ENCODE peak calls at places on chromosomes 5 and 9, in seven cellular contexts. B, Q, R, U, T, M and D are unnamed samples.

GRCh38 chr5:76717222-76718083 is 1.5 kb downstream of the F2R start:
- DNase-seq in B (no peak), Q (no peak), R (no peak), U (no peak), T (no peak), M (no peak), D (no peak)

GRCh38 chr5:94174748-94175411 is 433.5 kb upstream of the POU5F2 start:
- DNase-seq in B (no peak), Q (no peak), R (no peak), U (no peak), T (no peak), M (no peak), D (no peak)

GRCh38 chr5:149796025-149796424 is 65.9 kb downstream of the PPARGC1B start:
- DNase-seq in B (no peak), Q (no peak), R (no peak), U (no peak), T (no peak), M (no peak), D (no peak)

GRCh38 chr5:121559832-121560231 is 291.9 kb upstream of the FTMT start:
- DNase-seq in B (no peak), Q (no peak), R (no peak), U (no peak), T (no peak), M (no peak), D (no peak)

GRCh38 chr5:144017119-144017518 is 153.3 kb downstream of the YIPF5 start:
- DNase-seq in B (no peak), Q (no peak), R (no peak), U (no peak), T (no peak), M (no peak), D (no peak)

GRCh38 chr9:117464941-117465616 is 50.2 kb upstream of the ASTN2 start:
- DNase-seq in B (no peak), Q (no peak), R (no peak), U (no peak), T (no peak), M (no peak), D (no peak)

GRCh38 chr5:92998456-92998855 is 582.6 kb downstream of the NR2F1-AS1 start:
- DNase-seq in B (no peak), Q (no peak), R (no peak), U (no peak), T (no peak), M (no peak), D (no peak)

GRCh38 chr5:57777174-57777581 is 294.6 kb upstream of the ACTBL2 start:
- DNase-seq in B (no peak), Q (no peak), R (no peak), U (no peak), T (no peak), M (no peak), D (no peak)

GRCh38 chr9:13213337-13213736 is 66.2 kb downstream of the MPDZ start:
- DNase-seq in B (no peak), Q (no peak), R (no peak), U (no peak), T (no peak), M (no peak), D (no peak)

DNA sequence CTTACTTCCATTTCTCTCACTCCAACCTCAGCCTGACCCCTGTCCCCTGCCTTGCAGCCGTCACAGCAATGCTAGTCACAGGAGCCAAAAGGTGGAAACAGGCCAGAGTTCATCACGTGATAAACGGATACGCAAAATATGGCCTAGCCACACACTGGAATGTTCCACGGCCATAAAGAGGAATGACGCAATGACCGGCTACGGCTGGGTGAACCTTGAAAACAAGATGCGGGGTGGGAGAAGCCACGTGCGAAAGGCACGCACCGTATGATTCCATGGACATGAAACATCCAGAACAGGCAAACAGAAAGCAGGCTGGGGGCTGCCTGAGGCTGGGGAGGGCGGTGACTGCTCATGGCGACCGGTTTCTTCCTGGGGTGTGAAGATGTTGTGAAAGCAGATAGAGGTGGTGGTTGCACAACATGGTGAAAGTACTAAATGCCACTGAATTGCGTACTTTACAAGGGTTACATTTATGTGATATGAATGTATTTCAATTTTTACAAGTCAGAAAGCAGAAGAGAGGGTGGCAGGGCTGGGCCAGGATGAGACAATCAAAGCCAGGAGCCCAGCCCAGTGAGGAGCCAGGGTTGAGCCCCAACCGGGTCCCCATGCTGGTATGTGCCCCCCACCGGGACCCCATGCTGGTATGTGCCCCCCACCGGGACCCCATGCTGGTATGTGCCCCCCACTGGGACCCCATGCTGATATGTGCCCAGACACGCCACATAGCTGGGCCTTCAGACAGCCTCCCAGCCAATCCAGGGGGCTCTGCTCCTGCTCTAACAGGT is 117.8 kb upstream of the SARDH start:
- DNase-seq in B (no peak), Q (no peak), R (no peak), U (no peak), T (no peak), M (no peak), D (no peak)
- TF ChIP-seq POLR2A in B (no peak), Q (no peak), R (no peak), U (no peak), T (no peak), M (no peak), D (no peak)

GRCh38 chr5:38463634-38464521 is 92.6 kb downstream of the LIFR start:
- DNase-seq in B (no peak), Q (no peak), R (no peak), U (no peak), T (peak; percentile 84), M (no peak), D (no peak)
- TF ChIP-seq POLR2AphosphoS5 in B (no peak), Q (no peak), R (no peak), U (no peak), T (peak; percentile 38), M (no peak), D (no peak)

GRCh38 chr5:90529234-90529938 is at the start of gene LYSMD3:
- DNase-seq in B (peak; percentile 83), Q (peak; percentile 89), R (peak; percentile 97), U (peak; percentile 87), T (peak; percentile 92), M (peak; percentile 100), D (peak; percentile 98)
- TF ChIP-seq POLR2A in B (peak; percentile 80), Q (peak; percentile 97), R (peak; percentile 71), U (peak; percentile 52), T (peak; percentile 84), M (peak; percentile 74), D (peak; percentile 95)

GRCh38 chr9:70421272-70422180 is 7.1 kb upstream of the KLF9 start:
- DNase-seq in B (no peak), Q (no peak), R (no peak), U (no peak), T (no peak), M (no peak), D (no peak)

GRCh38 chr9:70420267-70421019 is 6.0 kb upstream of the KLF9 start:
- DNase-seq in B (peak; percentile 49), Q (no peak), R (peak; percentile 93), U (no peak), T (peak; percentile 42), M (peak; percentile 95), D (peak; percentile 96)

GRCh38 chr9:70421020-70421271 is 6.5 kb upstream of the KLF9 start:
- DNase-seq in B (no peak), Q (no peak), R (no peak), U (no peak), T (no peak), M (no peak), D (no peak)

GRCh38 chr9:70418822-70419545 is 4.5 kb upstream of the KLF9 start:
- DNase-seq in B (peak; percentile 68), Q (peak; percentile 64), R (peak; percentile 96), U (peak; percentile 70), T (peak; percentile 80), M (peak; percentile 97), D (peak; percentile 96)

DNA sequence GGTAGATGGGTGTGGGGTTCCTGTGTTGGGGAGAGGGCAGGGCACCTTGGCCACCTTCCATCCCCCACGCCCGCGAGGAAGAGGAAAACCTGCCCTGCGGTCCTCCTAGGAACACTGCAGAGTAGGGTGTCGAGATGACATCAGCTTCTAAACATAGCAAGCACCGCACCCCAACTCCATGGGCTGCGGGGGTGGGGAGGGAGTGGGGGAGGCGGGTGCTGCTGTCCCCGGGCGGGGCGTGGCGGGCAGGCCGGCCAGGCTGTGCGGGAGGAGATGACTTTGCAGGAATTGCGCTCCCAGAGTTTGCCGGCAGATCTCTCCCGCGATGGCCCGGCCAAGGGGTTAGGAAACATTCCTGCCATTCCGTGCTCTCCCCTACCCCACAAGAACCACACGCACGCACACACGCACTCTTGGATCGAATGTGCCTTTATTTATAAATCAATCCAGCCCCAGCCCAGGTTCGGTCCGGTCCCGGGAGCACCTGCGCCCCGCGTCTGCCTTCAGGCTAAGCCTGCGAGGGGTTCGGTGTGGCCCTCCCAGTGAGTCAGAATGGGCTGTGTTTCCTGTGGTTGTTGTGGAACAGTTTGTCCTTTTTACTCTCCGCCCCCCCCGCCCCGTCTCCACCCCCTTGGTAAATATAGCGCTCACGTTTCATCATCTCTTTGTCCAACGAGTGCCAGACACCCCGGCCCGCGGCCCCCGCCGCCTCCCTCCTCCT is 5.2 kb upstream of the KLF9 start:
- DNase-seq in B (peak; percentile 46), Q (peak; percentile 47), R (peak; percentile 97), U (peak; percentile 61), T (peak; percentile 85), M (peak; percentile 99), D (peak; percentile 98)
- TF ChIP-seq POLR2AphosphoS5 in B (no peak), Q (peak; percentile 49), R (no peak), U (no peak), T (peak; percentile 74), M (peak; percentile 99), D (peak; percentile 72)